ENCODE peak calls at places on chromosome 15, in ten cellular contexts. Z, F, N, P, K, H, L, A, T and X are unnamed samples.

GRCh38 chr15:31752905-31753304 is 277.4 kb upstream of the CHRNA7 start:
- DNase-seq in Z (no peak), F (no peak), N (no peak), P (no peak), K (no peak), H (no peak), L (no peak), A (no peak), T (no peak), X (no peak)

GRCh38 chr15:32864841-32865240 is 147.0 kb downstream of the GREM1 start:
- DNase-seq in Z (no peak), F (no peak), N (no peak), P (no peak), K (no peak), H (no peak), L (no peak), A (no peak), T (no peak), X (no peak)

GRCh38 chr15:60972301-60972700 is 256.8 kb downstream of the RORA start:
- DNase-seq in Z (no peak), F (no peak), N (peak; percentile 93), P (no peak), K (no peak), H (peak; percentile 92), L (no peak), A (no peak), T (peak; percentile 38), X (no peak)

GRCh38 chr15:48472756-48473155 is 141.5 kb downstream of the DUT start:
- DNase-seq in Z (no peak), F (no peak), N (peak; percentile 65), P (no peak), K (no peak), H (no peak), L (no peak), A (no peak), T (peak; percentile 48), X (no peak)

GRCh38 chr15:81071130-81071529 is 62.9 kb upstream of the CFAP161 start:
- DNase-seq in Z (no peak), F (no peak), N (peak; percentile 63), P (no peak), K (no peak), H (no peak), L (no peak), A (no peak), T (peak; percentile 64), X (no peak)

GRCh38 chr15:52217186-52217585 is 26.0 kb upstream of the GNB5 start:
- DNase-seq in Z (no peak), F (no peak), N (no peak), P (no peak), K (no peak), H (no peak), L (no peak), A (peak; percentile 51), T (peak; percentile 17), X (peak; percentile 65)

GRCh38 chr15:64344651-64345262 is 11.2 kb downstream of the CSNK1G1 start:
- DNase-seq in Z (no peak), F (no peak), N (peak; percentile 28), P (no peak), K (no peak), H (no peak), L (no peak), A (no peak), T (peak; percentile 41), X (no peak)

GRCh38 chr15:77851696-77852095 is 219.0 kb upstream of the LINGO1 start:
- DNase-seq in Z (no peak), F (no peak), N (no peak), P (no peak), K (peak; percentile 74), H (no peak), L (no peak), A (no peak), T (no peak), X (no peak)

GRCh38 chr15:94924057-94924456 is 692.7 kb downstream of the MCTP2 start:
- DNase-seq in Z (no peak), F (no peak), N (no peak), P (no peak), K (no peak), H (no peak), L (no peak), A (no peak), T (no peak), X (no peak)

GRCh38 chr15:92087211-92087610 is 233.7 kb downstream of the SLCO3A1 start:
- DNase-seq in Z (no peak), F (no peak), N (no peak), P (no peak), K (no peak), H (no peak), L (no peak), A (no peak), T (no peak), X (no peak)

GRCh38 chr15:100335335-100335999 is 6.3 kb downstream of the ADAMTS17 start:
- DNase-seq in Z (no peak), F (no peak), N (no peak), P (no peak), K (no peak), H (no peak), L (no peak), A (peak; percentile 30), T (no peak), X (no peak)

GRCh38 chr15:77402740-77403379 is 17.0 kb downstream of the PEAK1 start:
- DNase-seq in Z (no peak), F (no peak), N (peak; percentile 80), P (no peak), K (no peak), H (peak; percentile 64), L (no peak), A (no peak), T (peak; percentile 41), X (no peak)

GRCh38 chr15:29612701-29613100 is 209.6 kb downstream of the TJP1 start:
- DNase-seq in Z (no peak), F (no peak), N (peak; percentile 87), P (no peak), K (no peak), H (no peak), L (no peak), A (no peak), T (peak; percentile 23), X (no peak)

GRCh38 chr15:74402873-74403589 is 30.7 kb downstream of the SEMA7A start:
- DNase-seq in Z (no peak), F (no peak), N (no peak), P (peak; percentile 25), K (peak; percentile 86), H (no peak), L (no peak), A (peak; percentile 93), T (no peak), X (peak; percentile 46)

GRCh38 chr15:40928351-40928974 is 677 bp upstream of the DLL4 start:
- DNase-seq in Z (no peak), F (peak; percentile 64), N (no peak), P (no peak), K (no peak), H (no peak), L (no peak), A (peak; percentile 29), T (peak; percentile 20), X (no peak)

GRCh38 chr15:44394062-44394461 is 33.4 kb upstream of the CTDSPL2 start:
- DNase-seq in Z (no peak), F (no peak), N (peak; percentile 73), P (no peak), K (no peak), H (no peak), L (no peak), A (no peak), T (no peak), X (no peak)

GRCh38 chr15:40054056-40054745 is 15.2 kb upstream of the SRP14 start:
- DNase-seq in Z (no peak), F (no peak), N (no peak), P (no peak), K (no peak), H (no peak), L (no peak), A (peak; percentile 75), T (no peak), X (no peak)

GRCh38 chr15:82044373-82045178 is 1.2 kb downstream of the MEX3B start:
- DNase-seq in Z (peak; percentile 10), F (no peak), N (peak; percentile 73), P (no peak), K (no peak), H (peak; percentile 42), L (peak; percentile 44), A (no peak), T (peak; percentile 76), X (no peak)